ENCODE peak calls at places on chromosomes 2 and 18, in eight cellular contexts. Y is mucosa of descending colon, G is HFF-Myc, P is mesothelial cell of epicardium, N is epithelial cell of esophagus, R is brain microvascular endothelial cell, U is prostate gland, E is hepatocyte. Q is an unnamed sample.

GRCh38 chr2:12035029-12035720 is 288.7 kb downstream of the LPIN1 start:
- DNase-seq in Y (no peak), G (no peak), P (no peak), N (no peak), R (no peak), U (no peak), E (no peak), Q (no peak)

GRCh38 chr2:26970928-26971627 is 641 bp downstream of the MAPRE3 start:
- DNase-seq in Y (peak), G (no peak), P (no peak), N (peak), R (no peak), U (peak), E (no peak), Q (no peak)

GRCh38 chr18:46787674-46788073 is 30.8 kb upstream of the ST8SIA5 start:
- DNase-seq in Y (no peak), G (no peak), P (no peak), N (no peak), R (no peak), U (no peak), E (no peak), Q (no peak)

GRCh38 chr18:79951545-79952456 is at the start of gene SLC66A2:
- DNase-seq in Y (peak), G (peak), P (peak), N (peak), R (peak), U (peak), E (peak), Q (peak)

GRCh38 chr2:99960724-99961566 is 181.4 kb downstream of the AFF3 start:
- DNase-seq in Y (no peak), G (no peak), P (no peak), N (no peak), R (no peak), U (no peak), E (no peak), Q (no peak)

GRCh38 chr2:127891806-127892205 is 6.0 kb upstream of the AMMECR1L start:
- DNase-seq in Y (no peak), G (no peak), P (no peak), N (no peak), R (no peak), U (no peak), E (no peak), Q (no peak)

GRCh38 chr2:160199683-160200389 is at the start of gene ITGB6:
- DNase-seq in Y (no peak), G (no peak), P (no peak), N (peak), R (no peak), U (no peak), E (no peak), Q (no peak)

GRCh38 chr2:188634656-188635055 is 339.5 kb upstream of the COL3A1 start:
- DNase-seq in Y (no peak), G (no peak), P (no peak), N (no peak), R (no peak), U (no peak), E (no peak), Q (no peak)

GRCh38 chr2:120036145-120036544 is 23.3 kb downstream of the EPB41L5 start:
- DNase-seq in Y (no peak), G (no peak), P (no peak), N (no peak), R (no peak), U (no peak), E (no peak), Q (no peak)

GRCh38 chr2:220221904-220222495 is 594.6 kb downstream of the SLC4A3 start:
- DNase-seq in Y (no peak), G (no peak), P (no peak), N (no peak), R (no peak), U (no peak), E (no peak), Q (no peak)

GRCh38 chr2:238901461-238902057 is 53.7 kb downstream of the TWIST2 start:
- DNase-seq in Y (no peak), G (no peak), P (no peak), N (no peak), R (no peak), U (no peak), E (no peak), Q (no peak)
- TF ChIP-seq CTCF in Y (no peak), G (no peak), P (no peak), N (no peak), R (no peak), U (no peak), E (no peak), Q (no peak)

GRCh38 chr2:73176881-73177644 is 25.3 kb upstream of the NOTO start:
- DNase-seq in Y (peak), G (peak), P (peak), N (peak), R (peak), U (peak), E (peak), Q (peak)
- TF ChIP-seq CTCF in Y (peak), G (peak), P (peak), N (peak), R (peak), U (peak), E (peak), Q (peak)

DNA sequence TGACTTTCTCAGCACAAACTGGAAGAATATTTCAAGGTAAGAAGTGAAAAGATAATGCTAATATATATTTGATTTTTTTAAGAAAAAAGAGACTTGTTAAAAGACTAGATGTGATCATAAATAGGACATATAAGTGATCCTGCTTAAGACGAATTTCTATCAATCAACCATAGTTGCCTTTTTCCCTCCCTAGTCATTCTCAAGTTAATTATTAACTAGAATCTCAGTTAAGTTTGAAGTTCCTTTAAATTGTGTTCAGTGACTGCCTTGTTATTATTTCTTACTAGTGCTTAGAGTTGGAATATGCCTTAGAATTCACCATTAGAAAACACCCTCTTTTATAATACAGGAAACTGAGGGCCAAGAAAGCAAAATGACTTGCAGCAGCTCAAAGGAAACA is 141.5 kb upstream of the SP5 start:
- DNase-seq in Y (no peak), G (no peak), P (no peak), N (no peak), R (no peak), U (no peak), E (no peak), Q (no peak)
- TF ChIP-seq CTCF in Y (no peak), G (no peak), P (no peak), N (no peak), R (no peak), U (no peak), E (no peak), Q (no peak)

GRCh38 chr2:171811229-171811628 is 82.8 kb downstream of the SLC25A12 start:
- DNase-seq in Y (no peak), G (peak), P (no peak), N (peak), R (no peak), U (no peak), E (peak), Q (no peak)
- TF ChIP-seq CTCF in Y (no peak), G (peak), P (no peak), N (peak), R (peak), U (peak), E (peak), Q (no peak)

GRCh38 chr2:62801814-62802524 is 96.5 kb downstream of the EHBP1 start:
- DNase-seq in Y (no peak), G (no peak), P (no peak), N (peak), R (no peak), U (no peak), E (no peak), Q (no peak)
- TF ChIP-seq CTCF in Y (no peak), G (no peak), P (no peak), N (peak), R (peak), U (no peak), E (no peak), Q (no peak)

DNA sequence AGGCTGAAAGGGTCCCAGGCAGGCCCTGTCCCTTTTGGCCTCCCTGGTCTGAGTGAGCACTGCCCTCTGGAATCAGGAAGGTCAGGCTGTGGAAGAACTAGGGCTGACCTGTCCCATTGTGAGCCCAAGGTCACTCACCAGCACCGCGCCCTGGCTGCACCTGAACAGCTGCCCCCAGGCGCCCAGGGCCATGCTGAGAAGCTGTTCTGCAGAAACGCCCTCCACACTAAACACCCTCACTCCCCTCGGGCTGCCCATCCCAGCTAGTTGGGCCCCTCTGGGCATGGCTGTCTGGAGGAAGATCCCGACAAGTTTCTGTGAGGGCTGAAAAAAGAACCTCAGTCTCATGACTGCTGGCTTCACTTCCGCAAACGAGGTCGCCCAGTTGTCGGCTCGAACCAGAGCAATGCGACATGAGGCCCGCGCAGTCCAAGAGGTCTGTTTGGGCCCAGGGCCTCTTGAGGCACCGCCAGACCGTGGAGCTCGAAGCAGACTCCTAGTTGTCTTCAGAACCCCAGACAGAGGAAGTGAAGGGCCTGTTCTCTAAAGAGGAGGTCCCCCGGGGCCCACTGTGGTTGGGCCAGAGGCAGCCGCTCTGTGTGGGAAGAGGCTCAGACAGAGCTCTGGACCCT is 64.4 kb downstream of the INPP5D start:
- DNase-seq in Y (peak), G (no peak), P (no peak), N (no peak), R (no peak), U (no peak), E (no peak), Q (no peak)
- TF ChIP-seq CTCF in Y (no peak), G (no peak), P (no peak), N (no peak), R (no peak), U (no peak), E (no peak), Q (no peak)

DNA sequence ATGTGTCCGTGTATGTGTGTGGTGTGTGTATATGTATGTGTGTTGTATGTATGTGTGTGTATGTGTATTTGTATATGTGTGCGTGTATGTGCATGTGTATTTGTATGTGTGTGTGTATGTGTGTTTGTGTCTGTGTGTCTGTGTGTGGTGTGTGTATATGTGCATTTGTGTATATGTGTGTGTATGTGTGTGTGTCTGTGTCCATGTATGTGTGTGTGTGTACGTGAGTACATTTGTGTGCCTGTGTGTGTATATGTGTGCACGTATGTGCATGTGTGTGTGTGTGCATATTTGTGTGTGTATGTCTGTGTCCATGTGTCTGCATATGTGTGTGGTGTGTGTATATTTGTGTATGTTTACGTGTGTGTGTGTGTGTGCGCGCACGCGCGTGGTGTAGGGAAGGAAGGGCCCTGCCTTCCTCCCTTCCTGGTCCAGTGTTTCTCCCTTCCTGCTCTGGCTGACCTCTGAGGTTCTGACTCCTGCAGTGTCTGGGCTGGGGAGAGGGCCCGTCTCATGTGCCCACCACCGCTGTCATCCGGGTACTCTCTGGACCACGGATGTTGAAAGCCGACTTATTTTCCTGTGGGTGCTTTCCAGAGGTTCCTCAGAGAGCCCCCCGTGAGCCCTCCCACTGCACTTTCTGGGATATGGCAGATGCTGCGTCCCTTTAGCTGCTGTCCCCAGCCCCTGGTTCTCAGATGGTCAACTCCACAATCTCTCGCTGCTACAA is 209.5 kb downstream of the DYSF start:
- DNase-seq in Y (no peak), G (no peak), P (no peak), N (no peak), R (no peak), U (no peak), E (no peak), Q (no peak)
- TF ChIP-seq CTCF in Y (no peak), G (no peak), P (no peak), N (no peak), R (no peak), U (no peak), E (no peak), Q (no peak)